ENCODE peak calls at places on chromosomes 4 and X, in four cellular contexts. Z is GM23248, D is H1, T is neural progenitor cell. U is an unnamed sample.

GRCh38 chr4:108072300-108072699 is 82.6 kb downstream of the HADH start:
- DNase-seq in Z (no peak), D (no peak), T (no peak), U (no peak)

GRCh38 chrX:136138939-136139338 is 8.4 kb upstream of the FHL1 start:
- DNase-seq in Z (no peak), D (no peak), T (no peak), U (no peak)

GRCh38 chr4:142961866-142962265 is 115.8 kb upstream of the INPP4B start:
- DNase-seq in Z (no peak), D (no peak), T (no peak), U (no peak)

GRCh38 chrX:73850124-73851013 is 287.4 kb downstream of the CHIC1 start:
- DNase-seq in Z (peak), D (no peak), T (peak), U (peak)

GRCh38 chrX:154372612-154373022 is 1.8 kb downstream of the FLNA start:
- DNase-seq in Z (peak), D (no peak), T (no peak), U (no peak)

GRCh38 chrX:66200050-66200664 is 36.1 kb downstream of the HEPH start:
- DNase-seq in Z (peak), D (no peak), T (no peak), U (no peak)

GRCh38 chrX:107721318-107721717 is 54.3 kb downstream of the TSC22D3 start:
- DNase-seq in Z (no peak), D (no peak), T (no peak), U (no peak)

GRCh38 chr4:110091426-110091825 is 107.0 kb downstream of the ELOVL6 start:
- DNase-seq in Z (peak), D (no peak), T (no peak), U (no peak)

GRCh38 chr4:67751260-67751659 is 2.9 kb downstream of the GNRHR start:
- DNase-seq in Z (peak), D (no peak), T (no peak), U (no peak)

GRCh38 chr4:78519962-78520361 is 31.6 kb upstream of the ANXA3 start:
- DNase-seq in Z (no peak), D (no peak), T (no peak), U (no peak)

GRCh38 chr4:33467291-33467690 is 2747.1 kb downstream of the PCDH7 start:
- DNase-seq in Z (no peak), D (no peak), T (no peak), U (no peak)

GRCh38 chrX:69305333-69306062 is 140.2 kb upstream of the PJA1 start:
- DNase-seq in Z (peak), D (peak), T (peak), U (peak)

GRCh38 chrX:40083120-40083978 is 14.4 kb downstream of the BCOR start:
- DNase-seq in Z (peak), D (no peak), T (peak), U (no peak)

GRCh38 chrX:39900788-39901170 is 197.0 kb downstream of the BCOR start:
- DNase-seq in Z (peak), D (no peak), T (peak), U (peak)

GRCh38 chr4:113394730-113395530 is 345.5 kb downstream of the ANK2 start:
- DNase-seq in Z (peak), D (peak), T (peak), U (peak)

GRCh38 chr4:61275214-61275613 is 75.1 kb downstream of the ADGRL3 start:
- DNase-seq in Z (no peak), D (no peak), T (no peak), U (no peak)

GRCh38 chr4:168648929-168649328 is 152.1 kb downstream of the PALLD start:
- DNase-seq in Z (peak), D (no peak), T (no peak), U (peak)

GRCh38 chrX:153681175-153681574 is 6.6 kb upstream of the SLC6A8 start:
- DNase-seq in Z (no peak), D (no peak), T (no peak), U (no peak)

GRCh38 chrX:107565005-107565404 is 63.3 kb upstream of the PRPS1 start:
- DNase-seq in Z (peak), D (no peak), T (no peak), U (no peak)

GRCh38 chr4:138894688-138895087 is 120.9 kb upstream of the NOCT start:
- DNase-seq in Z (no peak), D (no peak), T (no peak), U (no peak)

GRCh38 chr4:97924341-97924958 is 218.8 kb downstream of the STPG2 start:
- DNase-seq in Z (no peak), D (no peak), T (no peak), U (no peak)

GRCh38 chr4:54230479-54231418 is 1.7 kb downstream of the PDGFRA start:
- DNase-seq in Z (peak), D (no peak), T (peak), U (no peak)
- TF ChIP-seq EZH2 in Z (no peak), D (peak), T (peak), U (peak)

GRCh38 chr4:38364383-38364963 is 299.5 kb upstream of the KLF3 start:
- DNase-seq in Z (no peak), D (no peak), T (no peak), U (no peak)
- TF ChIP-seq EZH2 in Z (no peak), D (no peak), T (no peak), U (no peak)

GRCh38 chrX:38563006-38563405 is 1.7 kb downstream of the TSPAN7 start:
- DNase-seq in Z (no peak), D (no peak), T (no peak), U (no peak)
- TF ChIP-seq EZH2 in Z (no peak), D (no peak), T (no peak), U (no peak)

DNA sequence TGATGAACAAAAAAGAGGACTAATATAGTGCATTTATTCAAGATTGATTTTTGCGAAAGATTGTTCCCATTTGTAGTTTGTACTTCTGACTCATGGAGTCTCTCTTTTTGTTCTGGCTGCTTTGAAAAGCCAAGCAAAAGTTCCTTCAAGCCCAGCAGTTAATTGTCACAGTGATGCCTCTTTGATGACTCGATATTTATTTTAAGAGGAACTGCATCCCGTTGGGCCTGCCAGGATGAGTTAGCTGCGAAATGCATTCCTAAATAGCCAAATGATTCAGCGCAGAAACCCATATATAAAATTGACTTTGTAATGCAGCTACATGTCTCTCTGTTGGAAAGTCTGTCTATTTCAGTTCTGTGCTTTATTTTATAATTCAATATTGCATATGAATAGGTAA is 295.1 kb downstream of the GBA3 start:
- DNase-seq in Z (peak), D (no peak), T (no peak), U (no peak)
- TF ChIP-seq EZH2 in Z (no peak), D (no peak), T (no peak), U (no peak)

DNA sequence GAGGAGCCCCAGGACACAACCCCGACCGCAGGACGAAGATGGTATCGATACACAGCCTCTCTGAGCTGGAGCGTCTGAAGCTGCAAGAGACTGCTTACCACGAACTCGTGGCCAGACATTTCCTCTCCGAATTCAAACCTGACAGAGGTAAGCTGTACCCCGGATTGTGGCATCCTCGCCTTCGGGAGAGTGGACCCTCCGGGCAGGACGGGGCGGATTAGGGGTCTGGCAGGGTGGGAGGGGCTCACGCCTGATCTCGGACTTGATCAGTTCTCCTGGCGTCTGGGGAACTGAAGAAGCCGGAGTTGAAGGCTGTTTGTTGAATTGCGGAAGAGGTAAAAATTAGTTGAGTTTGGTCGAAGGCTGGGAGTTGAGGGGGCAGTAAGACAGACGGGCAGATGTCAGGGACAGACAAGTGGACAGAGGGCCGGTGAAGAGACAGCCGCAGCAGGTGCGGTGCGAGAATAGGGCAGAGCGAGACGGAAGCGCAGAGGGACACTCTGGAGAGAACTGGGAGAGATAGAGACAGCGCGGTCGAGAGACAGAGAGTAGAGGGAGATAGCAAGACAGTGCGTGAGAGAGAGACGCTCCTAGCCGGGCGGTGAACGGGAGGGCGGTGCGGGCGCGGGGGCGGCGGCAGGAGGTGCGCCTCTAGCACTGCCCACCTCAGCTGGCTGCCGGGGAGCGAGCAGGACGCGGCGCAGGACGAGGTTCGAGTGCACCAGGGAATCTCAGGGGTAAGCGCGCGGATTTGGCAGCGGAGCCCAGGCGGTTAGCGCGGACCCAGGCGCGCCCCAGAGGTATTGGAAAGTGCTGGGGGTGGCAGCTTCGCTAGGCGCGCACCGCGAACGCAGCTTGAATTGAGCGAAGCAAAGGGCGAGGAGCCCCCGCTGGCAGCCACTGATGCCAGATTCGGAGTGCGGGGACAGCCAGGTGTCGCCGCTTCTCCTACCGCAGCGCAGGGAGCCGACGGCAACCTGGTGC is 23.9 kb downstream of the ARHGAP36 start:
- DNase-seq in Z (no peak), D (no peak), T (peak), U (no peak)
- TF ChIP-seq EZH2 in Z (no peak), D (peak), T (peak), U (peak)

GRCh38 chrX:19291086-19291485 is 52.6 kb upstream of the PDHA1 start:
- DNase-seq in Z (no peak), D (no peak), T (no peak), U (peak)
- TF ChIP-seq EZH2 in Z (no peak), D (no peak), T (no peak), U (no peak)

GRCh38 chrX:103276581-103277002 is at the start of gene TCEAL5:
- DNase-seq in Z (no peak), D (no peak), T (no peak), U (no peak)
- TF ChIP-seq EZH2 in Z (peak), D (no peak), T (no peak), U (no peak)

DNA sequence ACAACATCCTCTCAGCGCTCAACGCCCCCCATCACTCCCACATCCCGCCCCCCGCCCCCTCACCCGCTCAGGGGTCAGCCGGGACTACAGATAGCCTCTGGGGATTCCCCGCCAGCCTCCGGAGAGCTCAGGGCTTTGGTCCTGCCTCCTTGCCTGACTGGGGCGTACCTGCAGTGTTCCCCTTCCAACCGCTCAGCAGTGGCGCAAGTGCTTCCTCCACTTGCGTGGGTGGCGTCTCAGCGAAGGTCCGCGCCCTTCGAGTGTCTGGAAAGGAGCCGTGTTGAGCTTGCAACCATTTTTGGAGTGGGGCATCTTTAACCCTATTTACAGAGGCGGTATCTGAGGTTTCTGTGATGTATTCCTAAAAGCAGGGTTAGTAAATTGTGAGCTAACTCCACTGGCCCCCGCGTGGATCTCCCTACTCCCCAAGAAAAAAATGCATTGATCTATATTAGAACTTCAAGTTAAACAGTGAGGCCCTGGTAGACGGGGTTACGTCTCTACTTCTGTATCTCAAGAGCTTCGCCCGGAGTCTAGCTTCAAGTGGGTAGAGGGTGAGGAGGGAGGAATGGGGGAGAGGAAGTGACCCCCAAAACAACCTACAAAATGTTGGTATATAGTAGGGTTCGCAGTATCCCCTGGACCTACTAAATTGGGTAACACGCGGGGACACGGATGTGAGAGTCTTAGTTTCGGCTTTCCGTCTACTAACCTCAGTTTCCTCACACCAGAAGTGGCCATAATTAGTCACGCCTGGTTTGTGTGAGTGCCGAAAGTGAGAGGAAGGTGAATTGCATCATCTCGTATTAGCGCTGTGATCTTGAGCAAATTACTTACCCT is 16.1 kb downstream of the NKX3-2 start:
- DNase-seq in Z (no peak), D (no peak), T (no peak), U (peak)
- TF ChIP-seq EZH2 in Z (peak), D (peak), T (no peak), U (no peak)

U was measured in A673.